ENCODE peak calls at places on chromosomes 5 and 9, in seven cellular contexts. S is ovary; E is RWPE1; P is colonic mucosa; J is lung; V is H1; A is effector memory CD4-positive, alpha-beta T cell. Q is an unnamed sample.
A peak's percentile ranks its signal among the peaks of the same experiment; 100 is the strongest.

GRCh38 chr5:133612021-133612860 is at the start of gene FSTL4:
- DNase-seq in S (no peak), E (peak; percentile 55), P (peak; percentile 33), J (peak; percentile 34), V (peak; percentile 80), A (peak; percentile 3), Q (no peak)

GRCh38 chr9:103798620-103799019 is 295.5 kb upstream of the SMC2 start:
- DNase-seq in S (no peak), E (peak; percentile 85), P (no peak), J (no peak), V (no peak), A (no peak), Q (no peak)

GRCh38 chr5:140145818-140146522 is 20.2 kb downstream of the IGIP start:
- DNase-seq in S (peak; percentile 68), E (peak; percentile 81), P (peak; percentile 59), J (peak; percentile 71), V (peak; percentile 83), A (peak; percentile 34), Q (peak; percentile 67)

GRCh38 chr9:74078647-74079046 is 418.5 kb upstream of the RORB start:
- DNase-seq in S (no peak), E (peak; percentile 6), P (no peak), J (no peak), V (no peak), A (no peak), Q (no peak)

GRCh38 chr5:105544300-105544699 is 1981.7 kb upstream of the NUDT12 start:
- DNase-seq in S (no peak), E (no peak), P (no peak), J (no peak), V (no peak), A (no peak), Q (no peak)

GRCh38 chr5:79464695-79465332 is 49.1 kb downstream of the HOMER1 start:
- DNase-seq in S (no peak), E (peak; percentile 64), P (no peak), J (no peak), V (no peak), A (no peak), Q (no peak)

GRCh38 chr5:180082633-180083420 is 11.3 kb upstream of the RNF130 start:
- DNase-seq in S (no peak), E (no peak), P (no peak), J (no peak), V (peak; percentile 62), A (no peak), Q (no peak)

GRCh38 chr5:74251106-74252032 is 389.2 kb downstream of the ENC1 start:
- DNase-seq in S (peak; percentile 43), E (peak; percentile 96), P (peak; percentile 33), J (no peak), V (no peak), A (no peak), Q (no peak)

GRCh38 chr5:6490246-6490645 is 41.6 kb downstream of the UBE2QL1 start:
- DNase-seq in S (no peak), E (no peak), P (no peak), J (no peak), V (no peak), A (no peak), Q (no peak)

GRCh38 chr5:34622046-34622435 is 34.1 kb upstream of the RAI14 start:
- DNase-seq in S (no peak), E (no peak), P (no peak), J (no peak), V (no peak), A (no peak), Q (no peak)

GRCh38 chr9:137277329-137278041 is at the start of gene TOR4A:
- DNase-seq in S (peak; percentile 87), E (peak; percentile 97), P (peak; percentile 94), J (peak; percentile 91), V (peak; percentile 86), A (no peak), Q (no peak)

GRCh38 chr5:35303152-35303551 is 72.9 kb upstream of the PRLR start:
- DNase-seq in S (no peak), E (no peak), P (no peak), J (no peak), V (no peak), A (no peak), Q (no peak)

GRCh38 chr9:136006169-136006568 is 45.0 kb upstream of the UBAC1 start:
- DNase-seq in S (no peak), E (no peak), P (no peak), J (no peak), V (no peak), A (no peak), Q (no peak)

DNA sequence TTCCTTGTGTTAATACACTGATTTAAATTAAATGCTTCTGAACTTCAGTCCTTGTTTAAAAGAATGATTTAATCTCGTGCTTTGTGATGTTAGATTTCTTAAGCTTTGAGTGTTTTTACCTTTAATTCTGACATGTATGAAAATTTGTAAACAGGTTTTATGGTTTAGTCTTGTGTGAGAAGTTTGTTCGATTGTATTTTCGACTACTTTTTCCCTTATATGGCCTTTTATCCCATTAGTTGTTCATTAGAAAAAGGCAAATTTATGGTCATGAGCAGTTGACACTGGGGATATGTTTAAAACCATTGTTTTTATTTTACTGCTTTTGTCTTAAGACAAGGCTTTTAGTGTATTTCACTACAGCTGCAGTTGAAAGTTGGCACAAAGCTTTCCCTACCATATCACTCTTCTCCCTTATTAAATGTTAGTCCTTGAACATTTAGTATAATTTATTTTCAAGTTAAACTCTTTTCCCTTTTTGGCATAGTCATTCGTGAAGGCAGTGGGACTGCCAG is 3.3 kb downstream of the UBE2R2 start:
- DNase-seq in S (no peak), E (no peak), P (no peak), J (no peak), V (no peak), A (no peak), Q (no peak)
- H3K27ac ChIP-seq in S (no peak overlapping the region), E (no peak overlapping the region), P (no peak overlapping the region), J (no peak overlapping the region), V (no peak overlapping the region), A (no peak overlapping the region), Q (peak overlapping the region; percentile 98)

GRCh38 chr5:147788023-147788422 is 5.5 kb upstream of the JAKMIP2 start:
- DNase-seq in S (no peak), E (no peak), P (no peak), J (no peak), V (no peak), A (no peak), Q (no peak)

GRCh38 chr5:147780924-147781530 is 1.5 kb downstream of the JAKMIP2 start:
- DNase-seq in S (no peak), E (no peak), P (no peak), J (no peak), V (no peak), A (no peak), Q (no peak)

GRCh38 chr5:147784596-147784995 is 2.1 kb upstream of the JAKMIP2 start:
- DNase-seq in S (no peak), E (no peak), P (no peak), J (no peak), V (no peak), A (no peak), Q (no peak)

GRCh38 chr5:147786115-147786514 is 3.6 kb upstream of the JAKMIP2 start:
- DNase-seq in S (no peak), E (no peak), P (no peak), J (no peak), V (no peak), A (no peak), Q (no peak)

DNA sequence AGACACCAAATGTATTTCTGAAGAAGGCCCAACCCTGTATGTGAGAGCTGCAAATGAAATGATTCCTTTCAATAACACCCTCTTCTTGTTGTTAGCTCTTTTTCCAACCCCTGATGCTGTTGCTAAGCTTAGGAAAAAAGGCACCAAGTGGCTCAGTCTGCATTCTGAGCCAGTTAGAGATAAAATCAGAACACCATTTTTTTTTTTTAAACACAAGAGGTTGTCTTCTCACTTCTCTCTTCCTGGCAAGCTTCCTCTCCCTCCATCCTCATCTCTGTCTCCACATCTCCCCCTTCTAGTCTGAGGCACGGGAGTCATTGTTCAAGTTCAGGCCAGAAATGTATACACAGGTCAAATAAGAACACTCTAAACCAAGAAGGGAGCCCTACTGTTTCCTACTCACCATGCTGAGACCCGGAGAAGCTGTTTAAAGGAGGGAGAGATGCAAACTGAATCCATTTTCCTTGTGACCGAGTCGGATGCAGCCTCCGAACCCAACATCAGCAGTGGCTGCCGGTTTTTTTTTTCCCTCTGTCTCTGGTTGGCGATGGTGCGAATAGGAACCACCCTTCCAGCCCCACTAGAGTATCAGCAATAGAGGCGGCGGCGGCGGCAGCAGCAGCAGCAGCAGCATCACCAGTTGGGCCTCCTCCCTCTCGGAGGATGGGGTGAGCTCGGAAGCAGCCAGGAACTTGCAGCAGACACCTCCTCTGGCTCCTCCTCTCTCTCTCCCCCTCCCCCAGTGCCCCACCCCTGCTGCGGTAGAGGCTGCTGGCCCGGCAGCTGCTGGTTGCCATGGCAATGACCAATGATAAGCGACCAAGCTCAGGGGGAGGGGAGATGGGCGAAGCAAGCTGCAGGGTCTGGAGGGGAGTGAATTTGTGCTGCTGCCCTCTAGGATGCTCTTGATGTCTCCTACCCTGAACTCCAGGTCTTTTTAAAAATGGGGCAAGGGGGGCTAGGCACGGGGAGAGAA is at the start of gene JAKMIP2:
- DNase-seq in S (peak; percentile 15), E (peak; percentile 39), P (peak; percentile 45), J (peak; percentile 57), V (peak; percentile 97), A (peak; percentile 46), Q (peak; percentile 90)
- H3K27ac ChIP-seq in S (no peak within 1 kb of the TSS), E (no peak within 1 kb of the TSS), P (no peak within 1 kb of the TSS), J (no peak within 1 kb of the TSS), V (peak within 1 kb of the TSS; percentile 88), A (peak within 1 kb of the TSS; percentile 33), Q (peak within 1 kb of the TSS; percentile 94)

GRCh38 chr9:134444040-134444315 is 117.7 kb downstream of the RXRA start:
- DNase-seq in S (no peak), E (no peak), P (no peak), J (no peak), V (no peak), A (no peak), Q (no peak)
- H3K27ac ChIP-seq in S (no peak overlapping the region), E (peak overlapping the region; percentile 84), P (no peak overlapping the region), J (peak overlapping the region; percentile 23), V (no peak overlapping the region), A (no peak overlapping the region), Q (no peak overlapping the region)

GRCh38 chr5:43637416-43637815 is 34.4 kb downstream of the NNT start:
- DNase-seq in S (no peak), E (no peak), P (no peak), J (no peak), V (no peak), A (no peak), Q (no peak)

GRCh38 chr5:43635374-43635773 is 32.4 kb downstream of the NNT start:
- DNase-seq in S (no peak), E (no peak), P (no peak), J (no peak), V (no peak), A (no peak), Q (no peak)

GRCh38 chr5:43634621-43635020 is 31.6 kb downstream of the NNT start:
- DNase-seq in S (no peak), E (no peak), P (no peak), J (no peak), V (no peak), A (no peak), Q (no peak)

GRCh38 chr5:43638107-43638506 is 35.1 kb downstream of the NNT start:
- DNase-seq in S (no peak), E (no peak), P (no peak), J (no peak), V (no peak), A (no peak), Q (no peak)

DNA sequence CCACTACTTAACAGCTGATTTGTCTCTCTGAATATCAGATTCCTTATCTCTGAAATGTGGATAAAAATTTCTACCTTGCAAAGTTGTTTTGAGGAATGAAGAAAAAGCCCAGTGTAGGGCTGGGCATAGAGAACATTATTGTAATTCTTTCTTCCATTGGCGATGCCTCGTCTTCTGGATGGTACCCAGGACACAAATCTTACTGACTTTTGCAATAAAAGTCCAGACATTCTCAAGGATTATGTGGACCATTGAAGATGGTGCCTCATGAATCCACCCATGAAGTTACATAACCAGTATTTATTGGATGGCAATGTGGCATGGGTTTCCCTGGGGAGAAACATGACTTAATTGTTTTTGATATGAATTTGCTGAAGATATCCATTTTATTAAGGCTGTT is 33.1 kb downstream of the NNT start:
- DNase-seq in S (no peak), E (no peak), P (no peak), J (no peak), V (no peak), A (no peak), Q (no peak)
- H3K27ac ChIP-seq in S (no peak overlapping the region), E (no peak overlapping the region), P (no peak overlapping the region), J (no peak overlapping the region), V (no peak overlapping the region), A (no peak overlapping the region), Q (no peak overlapping the region)

Q was measured in substantia nigra.